ENCODE peak calls at places on chromosomes 16 and 17, in ten cellular contexts. One of them, this sample, is unnamed.

GRCh38 chr17:59149841-59150511 is 5.0 kb downstream of the SKA2 start:
- DNase-seq in AG10803: no peak
- DNase-seq in DND-41: peak; percentile 20
- DNase-seq in MM.1S: no peak
- DNase-seq in fibroblast of the aortic adventitia: no peak
- DNase-seq in IMR-90: no peak
- DNase-seq in lung: no peak
- DNase-seq in GM20000: no peak
- DNase-seq in OCI-LY7: peak; percentile 24
- DNase-seq in AG04450: no peak
- DNase-seq in this sample: no peak

GRCh38 chr17:48052956-48053757 is 5.0 kb downstream of the NFE2L1 start:
- DNase-seq in IMR-90: peak; percentile 40
- DNase-seq in DND-41: no peak
- DNase-seq in GM20000: no peak
- DNase-seq in OCI-LY7: no peak
- DNase-seq in AG10803: no peak
- DNase-seq in lung: no peak
- DNase-seq in fibroblast of the aortic adventitia: no peak
- DNase-seq in MM.1S: no peak
- DNase-seq in AG04450: no peak
- DNase-seq in this sample: no peak

GRCh38 chr17:27520571-27521185 is 64.4 kb downstream of the KSR1 start:
- DNase-seq in AG10803: no peak
- DNase-seq in lung: no peak
- DNase-seq in GM20000: no peak
- DNase-seq in IMR-90: no peak
- DNase-seq in fibroblast of the aortic adventitia: no peak
- DNase-seq in OCI-LY7: no peak
- DNase-seq in DND-41: no peak
- DNase-seq in AG04450: no peak
- DNase-seq in MM.1S: no peak
- DNase-seq in this sample: no peak

GRCh38 chr16:31351937-31352315 is 3.0 kb upstream of the ITGAX start:
- DNase-seq in fibroblast of the aortic adventitia: no peak
- DNase-seq in GM20000: no peak
- DNase-seq in AG10803: no peak
- DNase-seq in IMR-90: no peak
- DNase-seq in MM.1S: no peak
- DNase-seq in DND-41: no peak
- DNase-seq in OCI-LY7: no peak
- DNase-seq in AG04450: no peak
- DNase-seq in lung: peak; percentile 45
- DNase-seq in this sample: no peak

GRCh38 chr17:81203136-81203535 is 19.6 kb downstream of the CEP131 start:
- DNase-seq in lung: no peak
- DNase-seq in DND-41: no peak
- DNase-seq in GM20000: no peak
- DNase-seq in MM.1S: no peak
- DNase-seq in fibroblast of the aortic adventitia: no peak
- DNase-seq in IMR-90: no peak
- DNase-seq in AG10803: no peak
- DNase-seq in AG04450: no peak
- DNase-seq in OCI-LY7: no peak
- DNase-seq in this sample: no peak

GRCh38 chr17:79243996-79244395 is 169.4 kb downstream of the ENGASE start:
- DNase-seq in DND-41: no peak
- DNase-seq in MM.1S: no peak
- DNase-seq in AG04450: no peak
- DNase-seq in IMR-90: no peak
- DNase-seq in lung: no peak
- DNase-seq in fibroblast of the aortic adventitia: no peak
- DNase-seq in OCI-LY7: no peak
- DNase-seq in GM20000: no peak
- DNase-seq in AG10803: no peak
- DNase-seq in this sample: no peak

GRCh38 chr17:82457071-82457789 is 1.3 kb upstream of the NARF start:
- DNase-seq in AG04450: no peak
- DNase-seq in IMR-90: no peak
- DNase-seq in fibroblast of the aortic adventitia: peak; percentile 22
- DNase-seq in DND-41: no peak
- DNase-seq in MM.1S: peak; percentile 61
- DNase-seq in AG10803: no peak
- DNase-seq in OCI-LY7: peak; percentile 39
- DNase-seq in GM20000: peak; percentile 39
- DNase-seq in lung: no peak
- DNase-seq in this sample: no peak

GRCh38 chr17:59683283-59683682 is 23.9 kb downstream of the PTRH2 start:
- DNase-seq in AG04450: no peak
- DNase-seq in IMR-90: no peak
- DNase-seq in GM20000: no peak
- DNase-seq in fibroblast of the aortic adventitia: no peak
- DNase-seq in AG10803: no peak
- DNase-seq in OCI-LY7: no peak
- DNase-seq in MM.1S: no peak
- DNase-seq in lung: no peak
- DNase-seq in DND-41: no peak
- DNase-seq in this sample: no peak

GRCh38 chr16:5512037-5512436 is 414.4 kb upstream of the EEF2KMT start:
- DNase-seq in GM20000: no peak
- DNase-seq in lung: no peak
- DNase-seq in DND-41: no peak
- DNase-seq in AG04450: no peak
- DNase-seq in IMR-90: no peak
- DNase-seq in AG10803: no peak
- DNase-seq in fibroblast of the aortic adventitia: no peak
- DNase-seq in OCI-LY7: no peak
- DNase-seq in MM.1S: no peak
- DNase-seq in this sample: no peak

GRCh38 chr17:42266918-42267766 is 9.0 kb downstream of the STAT5B start:
- DNase-seq in DND-41: no peak
- DNase-seq in GM20000: no peak
- DNase-seq in lung: no peak
- DNase-seq in MM.1S: no peak
- DNase-seq in OCI-LY7: no peak
- DNase-seq in IMR-90: peak; percentile 99
- DNase-seq in AG10803: peak; percentile 87
- DNase-seq in AG04450: peak; percentile 88
- DNase-seq in fibroblast of the aortic adventitia: peak; percentile 68
- DNase-seq in this sample: no peak

GRCh38 chr17:50207792-50208567 is 6.5 kb upstream of the COL1A1 start:
- DNase-seq in fibroblast of the aortic adventitia: no peak
- DNase-seq in IMR-90: no peak
- DNase-seq in GM20000: no peak
- DNase-seq in lung: no peak
- DNase-seq in AG10803: no peak
- DNase-seq in AG04450: no peak
- DNase-seq in DND-41: no peak
- DNase-seq in MM.1S: no peak
- DNase-seq in OCI-LY7: no peak
- DNase-seq in this sample: no peak

GRCh38 chr16:13307255-13307654 is 405.9 kb downstream of the SHISA9 start:
- DNase-seq in AG10803: peak; percentile 94
- DNase-seq in IMR-90: no peak
- DNase-seq in DND-41: peak; percentile 20
- DNase-seq in MM.1S: no peak
- DNase-seq in fibroblast of the aortic adventitia: no peak
- DNase-seq in OCI-LY7: no peak
- DNase-seq in lung: no peak
- DNase-seq in GM20000: no peak
- DNase-seq in AG04450: no peak
- DNase-seq in this sample: no peak

GRCh38 chr16:27241658-27242057 is 26.9 kb downstream of the NSMCE1 start:
- DNase-seq in lung: no peak
- DNase-seq in OCI-LY7: no peak
- DNase-seq in fibroblast of the aortic adventitia: no peak
- DNase-seq in MM.1S: no peak
- DNase-seq in AG04450: no peak
- DNase-seq in GM20000: no peak
- DNase-seq in AG10803: no peak
- DNase-seq in IMR-90: peak; percentile 29
- DNase-seq in DND-41: no peak
- DNase-seq in this sample: no peak

DNA sequence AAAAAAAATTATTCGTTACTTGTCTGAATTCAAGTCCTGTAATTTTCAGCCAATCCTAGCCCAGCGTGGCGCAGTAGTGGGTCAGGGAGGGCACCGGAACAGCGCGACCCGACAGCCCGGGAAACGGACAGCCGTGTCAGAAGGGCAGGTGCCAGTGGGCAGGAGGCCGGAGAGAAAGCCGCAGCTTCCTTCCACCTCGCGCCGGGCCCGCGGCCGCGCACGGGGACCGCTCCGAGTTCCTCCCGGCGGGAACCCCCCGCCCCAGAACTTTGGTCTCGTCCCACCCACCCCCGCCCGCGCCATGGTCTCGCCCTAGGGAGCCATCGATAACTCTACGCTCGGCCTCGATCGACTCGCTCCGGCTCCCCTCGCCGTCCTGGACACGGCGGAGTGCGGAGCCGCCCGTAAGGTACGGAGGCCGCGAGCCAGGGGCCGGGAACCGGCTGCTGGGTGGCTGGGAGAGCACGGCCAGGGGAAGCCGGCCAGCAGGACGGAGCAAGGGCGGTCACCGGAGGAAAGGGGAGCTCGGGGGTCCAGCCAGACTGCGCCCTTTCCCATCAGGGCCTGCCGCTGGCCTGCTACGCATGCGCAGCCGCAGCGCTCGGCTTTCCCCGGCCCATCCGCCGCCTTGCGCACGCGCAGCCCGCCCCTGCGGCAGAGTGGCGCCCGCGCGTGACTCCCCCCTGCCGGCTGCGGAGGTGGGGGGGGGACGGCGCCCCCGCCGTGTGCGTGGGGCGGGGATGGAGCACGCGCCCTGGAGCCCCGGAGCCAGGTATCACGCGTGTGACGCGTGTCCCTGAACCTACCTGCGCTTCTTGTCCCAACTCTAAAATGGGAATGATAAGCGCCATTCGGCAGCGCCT is at the start of gene MLST8:
- DNase-seq in MM.1S: peak; percentile 88
- DNase-seq in lung: peak; percentile 83
- DNase-seq in DND-41: peak; percentile 86
- DNase-seq in OCI-LY7: peak; percentile 92
- DNase-seq in IMR-90: peak; percentile 80
- DNase-seq in GM20000: peak; percentile 99
- DNase-seq in AG10803: peak; percentile 82
- DNase-seq in fibroblast of the aortic adventitia: peak; percentile 87
- DNase-seq in AG04450: peak; percentile 78
- DNase-seq in this sample: peak; percentile 99
- TF ChIP-seq CTCF in MM.1S: peak; percentile 22
- TF ChIP-seq CTCF in lung: no peak
- TF ChIP-seq CTCF in DND-41: peak; percentile 30
- TF ChIP-seq CTCF in OCI-LY7: peak; percentile 29
- TF ChIP-seq CTCF in IMR-90: peak; percentile 14
- TF ChIP-seq CTCF in GM20000: no peak
- TF ChIP-seq CTCF in AG10803: no peak
- TF ChIP-seq CTCF in fibroblast of the aortic adventitia: no peak
- TF ChIP-seq CTCF in AG04450: no peak
- TF ChIP-seq CTCF in this sample: no peak

DNA sequence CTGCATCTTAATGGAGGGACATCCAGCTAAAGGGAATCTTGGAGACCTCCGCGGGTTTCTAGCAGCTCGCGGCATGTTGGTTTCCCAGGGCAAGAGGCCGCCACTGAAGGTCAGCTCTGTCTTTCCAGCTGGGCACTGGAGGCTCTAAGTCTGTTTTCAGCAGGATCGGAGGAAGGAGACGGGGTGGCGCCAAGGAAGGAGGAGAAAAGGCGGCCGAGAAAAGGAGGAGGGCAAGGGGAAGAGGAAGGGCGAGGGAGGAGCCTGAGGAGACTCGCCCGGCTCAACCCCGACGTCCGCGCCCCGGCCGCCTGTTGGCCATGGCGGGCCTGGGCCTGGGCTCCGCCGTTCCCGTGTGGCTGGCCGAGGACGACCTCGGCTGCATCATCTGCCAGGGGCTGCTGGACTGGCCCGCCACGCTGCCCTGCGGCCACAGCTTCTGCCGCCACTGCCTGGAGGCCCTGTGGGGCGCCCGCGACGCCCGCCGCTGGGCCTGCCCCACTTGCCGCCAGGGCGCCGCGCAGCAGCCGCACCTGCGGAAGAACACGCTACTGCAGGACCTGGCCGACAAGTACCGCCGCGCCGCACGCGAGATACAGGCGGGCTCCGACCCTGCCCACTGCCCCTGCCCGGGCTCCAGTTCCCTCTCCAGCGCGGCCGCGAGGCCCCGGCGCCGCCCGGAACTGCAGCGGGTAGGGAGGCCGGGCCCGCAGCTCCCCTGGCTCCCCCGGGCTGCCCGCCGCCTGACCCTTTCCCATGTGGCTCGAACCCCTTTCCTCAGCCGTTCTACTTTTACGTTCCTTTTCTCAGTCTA is at the start of gene RNF135:
- DNase-seq in AG04450: peak; percentile 59
- DNase-seq in lung: peak; percentile 87
- DNase-seq in AG10803: peak; percentile 88
- DNase-seq in MM.1S: peak; percentile 69
- DNase-seq in GM20000: peak; percentile 91
- DNase-seq in fibroblast of the aortic adventitia: peak; percentile 87
- DNase-seq in IMR-90: peak; percentile 82
- DNase-seq in OCI-LY7: no peak
- DNase-seq in DND-41: peak; percentile 73
- DNase-seq in this sample: peak; percentile 83
- TF ChIP-seq CTCF in AG04450: peak; percentile 25
- TF ChIP-seq CTCF in lung: no peak
- TF ChIP-seq CTCF in AG10803: peak; percentile 8
- TF ChIP-seq CTCF in MM.1S: peak; percentile 16
- TF ChIP-seq CTCF in GM20000: no peak
- TF ChIP-seq CTCF in fibroblast of the aortic adventitia: peak; percentile 23
- TF ChIP-seq CTCF in IMR-90: peak; percentile 7
- TF ChIP-seq CTCF in OCI-LY7: no peak
- TF ChIP-seq CTCF in DND-41: peak; percentile 19
- TF ChIP-seq CTCF in this sample: no peak

GRCh38 chr17:51653902-51654301 is 393.6 kb downstream of the UTP18 start:
- DNase-seq in IMR-90: no peak
- DNase-seq in OCI-LY7: no peak
- DNase-seq in MM.1S: no peak
- DNase-seq in GM20000: no peak
- DNase-seq in AG04450: no peak
- DNase-seq in DND-41: no peak
- DNase-seq in lung: no peak
- DNase-seq in AG10803: no peak
- DNase-seq in fibroblast of the aortic adventitia: no peak
- DNase-seq in this sample: no peak
- TF ChIP-seq CTCF in IMR-90: no peak
- TF ChIP-seq CTCF in OCI-LY7: no peak
- TF ChIP-seq CTCF in MM.1S: no peak
- TF ChIP-seq CTCF in GM20000: no peak
- TF ChIP-seq CTCF in AG04450: no peak
- TF ChIP-seq CTCF in DND-41: no peak
- TF ChIP-seq CTCF in lung: no peak
- TF ChIP-seq CTCF in AG10803: no peak
- TF ChIP-seq CTCF in fibroblast of the aortic adventitia: no peak
- TF ChIP-seq CTCF in this sample: no peak

DNA sequence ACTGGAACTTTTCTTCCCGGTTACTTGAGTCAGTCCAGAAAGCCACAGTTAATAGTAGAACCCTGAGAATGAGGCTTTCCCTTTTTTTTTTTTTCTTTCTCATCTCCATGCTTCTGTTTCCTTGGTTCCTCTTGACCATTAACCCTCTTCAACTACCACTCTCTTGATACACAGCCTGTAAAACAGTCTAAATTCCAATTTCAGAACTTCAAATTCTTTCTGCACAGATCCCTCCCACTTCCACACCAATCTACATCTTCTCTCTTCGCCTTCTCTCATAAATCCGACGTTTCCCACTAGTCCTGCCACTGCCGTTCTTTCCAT is 588 bp downstream of the METTL16 start:
- DNase-seq in AG10803: no peak
- DNase-seq in AG04450: no peak
- DNase-seq in OCI-LY7: no peak
- DNase-seq in fibroblast of the aortic adventitia: no peak
- DNase-seq in lung: no peak
- DNase-seq in MM.1S: no peak
- DNase-seq in GM20000: no peak
- DNase-seq in IMR-90: no peak
- DNase-seq in DND-41: no peak
- DNase-seq in this sample: no peak
- TF ChIP-seq CTCF in AG10803: no peak
- TF ChIP-seq CTCF in AG04450: no peak
- TF ChIP-seq CTCF in OCI-LY7: no peak
- TF ChIP-seq CTCF in fibroblast of the aortic adventitia: no peak
- TF ChIP-seq CTCF in lung: no peak
- TF ChIP-seq CTCF in MM.1S: no peak
- TF ChIP-seq CTCF in GM20000: no peak
- TF ChIP-seq CTCF in IMR-90: no peak
- TF ChIP-seq CTCF in DND-41: no peak
- TF ChIP-seq CTCF in this sample: no peak

This sample was measured in GM10248.